ENCODE peak calls at places on chromosomes 13 and 19, in four cellular contexts. O is mammary epithelial cell, M is IMR-90, L is cardiac fibroblast. B is an unnamed sample.

GRCh38 chr13:114027046-114027760 is 53.3 kb upstream of the C13orf46 start:
- DNase-seq in M (peak), L (no peak), O (no peak), B (no peak)

GRCh38 chr13:33349314-33349995 is 63.9 kb upstream of the STARD13 start:
- DNase-seq in O (no peak), M (no peak), L (no peak), B (peak)

GRCh38 chr13:100063906-100064305 is 25.0 kb upstream of the PCCA start:
- DNase-seq in O (no peak), M (no peak), L (no peak), B (no peak)

GRCh38 chr13:32228330-32229041 is 86.7 kb downstream of the ZAR1L start:
- DNase-seq in L (no peak), M (peak), O (peak), B (no peak)

GRCh38 chr13:47017476-47017875 is 120.6 kb upstream of the HTR2A start:
- DNase-seq in O (no peak), M (peak), L (peak), B (no peak)

GRCh38 chr13:112959206-112959605 is 9.8 kb upstream of the MCF2L start:
- DNase-seq in M (no peak), L (peak), O (no peak), B (no peak)

GRCh38 chr13:61954092-61954491 is 538.4 kb upstream of the PCDH20 start:
- DNase-seq in M (peak), O (no peak), L (peak), B (no peak)

GRCh38 chr13:99353836-99354235 is 46.6 kb upstream of the GPR183 start:
- DNase-seq in O (no peak), L (no peak), M (peak), B (no peak)

GRCh38 chr13:28609381-28609780 is 49.5 kb upstream of the POMP start:
- DNase-seq in O (no peak), L (no peak), M (no peak), B (no peak)

GRCh38 chr19:16423891-16424290 is 47.9 kb downstream of the EPS15L1 start:
- DNase-seq in O (no peak), M (no peak), L (no peak), B (no peak)

GRCh38 chr19:45791744-45792481 is 732 bp downstream of the DMWD start:
- DNase-seq in M (no peak), O (no peak), L (no peak), B (no peak)

GRCh38 chr19:3580156-3580955 is 4.9 kb upstream of the GIPC3 start:
- DNase-seq in O (peak), M (peak), L (peak), B (no peak)

GRCh38 chr19:32649751-32650150 is 25.2 kb downstream of the ANKRD27 start:
- DNase-seq in O (no peak), L (no peak), M (no peak), B (no peak)

GRCh38 chr13:33145667-33146066 is 129.4 kb downstream of the KL start:
- DNase-seq in M (no peak), L (no peak), O (no peak), B (no peak)

DNA sequence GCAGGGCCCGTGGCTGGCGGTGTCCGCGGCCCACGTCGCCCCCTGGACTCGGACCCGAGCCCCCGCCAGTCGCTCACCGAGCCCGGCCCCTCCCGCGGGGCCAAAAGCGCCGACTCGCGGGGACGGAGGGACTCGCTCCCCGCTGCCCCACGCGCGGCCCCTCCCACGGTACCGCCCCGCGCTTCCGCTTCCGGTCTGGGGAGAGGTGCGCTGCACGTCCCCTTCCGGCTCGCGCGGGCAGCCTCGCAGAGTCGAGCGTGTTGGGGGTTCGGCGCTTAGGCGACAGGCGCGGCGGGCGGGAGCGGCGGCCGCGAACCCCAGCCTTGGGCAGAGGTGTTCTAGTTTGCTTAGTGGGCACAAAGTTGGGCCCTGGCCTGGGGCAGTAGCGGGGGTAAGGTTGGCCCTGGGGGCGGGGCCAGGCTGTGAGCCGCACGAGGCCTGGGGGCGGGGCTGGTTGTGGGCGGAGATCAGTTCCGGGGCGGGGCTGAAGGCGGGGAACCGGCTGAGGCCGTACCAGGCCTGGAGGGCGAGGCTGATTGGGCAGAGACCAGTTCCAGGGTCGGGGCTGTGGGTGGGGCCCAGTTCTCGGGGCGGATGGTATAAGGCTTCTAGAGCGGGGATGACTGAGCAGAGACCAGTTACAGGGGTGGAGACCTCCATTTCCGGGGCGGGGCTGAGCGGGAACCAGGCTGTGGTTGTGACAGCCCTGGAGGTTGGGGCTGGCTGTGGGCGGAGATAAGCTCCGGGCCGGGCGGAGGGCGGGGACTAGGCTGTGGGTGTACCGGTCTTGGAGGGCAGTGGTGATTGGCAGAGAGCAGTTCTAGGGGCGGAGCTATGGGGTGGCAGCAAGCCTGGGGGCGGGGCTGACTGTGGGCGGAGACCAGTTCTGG is at the start of the genes MBD3L1 and ZNF558:
- DNase-seq in O (peak), M (peak), L (peak), B (peak)
- TF ChIP-seq CTCF in O (no peak), M (peak), L (no peak), B (no peak)

DNA sequence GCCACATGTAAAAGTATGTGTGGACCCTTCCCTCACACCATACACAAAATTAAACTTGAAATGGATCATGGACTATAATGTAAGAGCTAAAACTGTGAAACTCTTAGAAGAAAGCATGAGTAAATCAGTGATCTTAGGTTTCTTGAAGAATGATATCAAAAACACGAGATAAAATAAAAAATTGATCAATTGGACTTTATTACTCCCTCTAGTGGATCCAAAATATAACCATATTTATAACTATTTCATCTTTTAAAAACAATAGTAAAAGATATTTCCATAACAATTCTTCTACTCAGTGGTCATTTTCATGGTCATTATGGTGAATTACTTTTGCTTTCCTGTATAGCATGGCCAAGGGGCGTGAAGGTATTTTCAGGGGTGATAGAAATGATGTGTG is 174.6 kb upstream of the LSM14A start:
- DNase-seq in O (no peak), L (no peak), M (no peak), B (no peak)
- TF ChIP-seq CTCF in O (no peak), L (no peak), M (no peak), B (peak)

GRCh38 chr19:38132781-38133180 is 91.2 kb downstream of the DPF1 start:
- DNase-seq in L (no peak), M (no peak), O (no peak), B (no peak)

GRCh38 chr19:38139122-38139521 is 84.9 kb downstream of the DPF1 start:
- DNase-seq in L (no peak), O (no peak), M (no peak), B (no peak)

GRCh38 chr19:38135150-38135998 is 88.6 kb downstream of the DPF1 start:
- DNase-seq in M (peak), L (no peak), O (peak), B (no peak)

GRCh38 chr19:38130399-38130798 is 93.6 kb downstream of the DPF1 start:
- DNase-seq in M (no peak), O (no peak), L (no peak), B (no peak)

GRCh38 chr19:38134538-38135149 is 89.4 kb downstream of the DPF1 start:
- DNase-seq in L (peak), M (peak), O (peak), B (peak)
- TF ChIP-seq CTCF in L (peak), M (peak), O (peak), B (peak)

GRCh38 chr13:66491241-66491640 is 738.9 kb downstream of the PCDH9 start:
- DNase-seq in O (no peak), M (no peak), L (no peak), B (no peak)

GRCh38 chr13:66489586-66489985 is 740.5 kb downstream of the PCDH9 start:
- DNase-seq in O (no peak), L (no peak), M (peak), B (no peak)

GRCh38 chr13:66489172-66489571 is 741.0 kb downstream of the PCDH9 start:
- DNase-seq in O (no peak), M (no peak), L (no peak), B (no peak)

GRCh38 chr13:66492479-66492878 is 737.7 kb downstream of the PCDH9 start:
- DNase-seq in M (no peak), O (no peak), L (no peak), B (no peak)
- TF ChIP-seq CTCF in M (no peak), O (peak), L (peak), B (no peak)

GRCh38 chr19:35790981-35791813 is 15.8 kb downstream of the ARHGAP33 start:
- DNase-seq in L (no peak), M (no peak), O (no peak), B (no peak)
- TF ChIP-seq CTCF in L (no peak), M (peak), O (no peak), B (no peak)

GRCh38 chr13:39783051-39783450 is 127.6 kb downstream of the COG6 start:
- DNase-seq in M (no peak), O (no peak), L (peak), B (no peak)
- TF ChIP-seq CTCF in M (no peak), O (peak), L (no peak), B (no peak)

GRCh38 chr19:11698231-11698630 is 40.5 kb downstream of the ZNF823 start:
- DNase-seq in O (no peak), L (no peak), M (no peak), B (no peak)

GRCh38 chr19:11697284-11697855 is 41.4 kb downstream of the ZNF823 start:
- DNase-seq in M (no peak), O (no peak), L (no peak), B (no peak)

GRCh38 chr19:11694533-11695439 is 44.0 kb downstream of the ZNF823 start:
- DNase-seq in O (peak), M (peak), L (peak), B (peak)

GRCh38 chr19:11692127-11692790 is 46.5 kb downstream of the ZNF823 start:
- DNase-seq in M (no peak), O (no peak), L (no peak), B (no peak)

DNA sequence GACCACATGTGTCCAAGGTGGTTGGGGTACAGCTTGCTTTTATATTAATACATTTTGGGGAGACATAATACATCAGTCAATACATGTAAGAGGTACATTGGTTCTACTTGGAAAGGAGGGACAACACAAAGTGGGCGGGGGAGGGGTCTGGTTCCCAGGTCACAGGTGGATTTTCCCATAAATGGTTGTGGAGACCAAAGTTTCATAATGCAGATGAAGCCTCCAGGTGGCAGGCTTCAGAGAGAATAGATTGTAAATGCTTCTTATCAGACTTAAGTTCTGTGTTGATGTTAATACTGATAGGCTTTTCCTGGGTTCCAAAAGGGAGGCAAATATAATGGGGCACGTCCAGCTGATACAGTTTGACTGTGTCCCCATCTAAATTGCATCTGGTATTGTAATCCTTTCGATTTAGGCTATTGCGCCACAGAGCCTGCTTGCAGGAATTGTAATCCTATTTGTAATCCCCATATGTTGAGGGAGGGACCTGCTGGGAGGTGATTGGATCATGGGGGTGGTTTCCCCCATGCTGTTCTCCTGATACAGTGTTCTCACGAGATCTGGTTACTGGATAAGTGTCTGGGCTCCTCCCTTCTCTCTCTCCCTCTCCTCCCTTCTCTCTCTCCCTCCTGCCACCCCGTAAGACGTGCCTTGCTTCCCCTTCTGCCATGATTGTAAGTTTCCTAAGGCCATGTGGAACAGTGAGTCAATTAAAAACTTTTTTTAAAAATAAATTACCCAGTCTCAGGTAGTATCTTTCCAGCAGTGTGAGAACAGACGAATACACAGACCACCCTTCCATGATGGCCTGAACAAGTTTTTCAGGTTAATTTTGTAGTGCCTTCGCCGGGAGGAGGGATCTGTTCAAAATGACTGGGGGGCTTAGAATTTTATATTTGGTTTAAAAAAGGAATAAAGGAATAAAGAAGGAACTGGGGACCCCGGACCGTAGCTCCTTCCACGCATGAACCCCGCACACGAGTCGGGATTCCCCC is 44.9 kb downstream of the ZNF823 start:
- DNase-seq in L (peak), M (peak), O (peak), B (peak)
- TF ChIP-seq CTCF in L (no peak), M (peak), O (peak), B (no peak)

DNA sequence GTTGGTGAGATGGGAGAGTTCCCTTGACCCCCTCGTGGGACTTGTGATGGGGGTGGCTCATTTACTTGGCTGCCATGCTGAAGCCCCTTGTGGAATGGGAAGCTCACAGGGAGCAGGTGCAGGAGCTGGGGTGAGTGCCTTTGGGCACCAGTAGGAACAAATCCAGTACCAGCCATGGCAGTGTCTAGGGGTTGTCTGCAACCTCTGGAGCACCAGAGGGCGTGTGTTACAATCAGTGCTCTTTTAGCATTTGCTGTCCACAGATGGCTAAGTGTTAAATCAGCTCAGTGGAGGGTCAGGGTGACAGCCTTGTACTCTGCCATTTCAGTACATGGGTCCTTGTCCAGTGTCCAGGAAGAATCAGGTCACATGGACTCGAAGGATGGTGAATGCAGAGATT is 75.6 kb downstream of the ATP8A2 start:
- DNase-seq in O (no peak), L (no peak), M (no peak), B (no peak)
- TF ChIP-seq CTCF in O (no peak), L (no peak), M (no peak), B (no peak)